ENCODE peak calls at places on chromosomes 1 and 21, in nine cellular contexts. V is pancreas; Q is keratinocyte; L is testis; F is CD4-positive, alpha-beta memory T cell; M is MM.1S; B is prostate gland; D is trophoblast cell; X is cardiac muscle cell. U is an unnamed sample. For H3K4me1, the result is how much of the 10 kb centered on the place peaks cover.

GRCh38 chr1:155977607-155978324 is 581 bp downstream of the ARHGEF2 start:
- DNase-seq in D (peak), X (peak), Q (no peak), M (peak), F (peak), V (no peak), L (peak), B (peak), U (no peak)

GRCh38 chr1:161080391-161081150 is 8.8 kb downstream of the NECTIN4 start:
- DNase-seq in F (no peak), L (no peak), D (peak), M (no peak), Q (no peak), B (no peak), X (no peak), V (no peak), U (no peak)

GRCh38 chr1:52677407-52677806 is 20.7 kb downstream of the COA7 start:
- DNase-seq in L (no peak), B (no peak), D (no peak), V (no peak), Q (no peak), F (no peak), X (no peak), M (no peak), U (no peak)

GRCh38 chr1:184075040-184076029 is 23.8 kb downstream of the TSEN15 start:
- DNase-seq in B (peak), D (peak), Q (no peak), V (peak), L (peak), M (peak), F (no peak), X (peak), U (no peak)

GRCh38 chr1:244092293-244093264 is 41.5 kb downstream of the ZBTB18 start:
- DNase-seq in X (no peak), F (no peak), V (no peak), M (no peak), D (no peak), L (no peak), Q (no peak), B (no peak), U (no peak)

GRCh38 chr1:223870617-223871574 is 25.1 kb upstream of the TP53BP2 start:
- DNase-seq in X (peak), D (peak), B (no peak), Q (no peak), V (no peak), F (no peak), L (no peak), M (no peak), U (peak)

GRCh38 chr1:156642265-156643185 is 608 bp downstream of the BCAN start:
- DNase-seq in D (no peak), M (no peak), X (peak), L (no peak), F (no peak), B (no peak), Q (no peak), V (no peak), U (no peak)

GRCh38 chr1:229412056-229412455 is 21.8 kb downstream of the ACTA1 start:
- DNase-seq in X (no peak), D (peak), B (no peak), Q (no peak), V (no peak), F (no peak), M (no peak), L (no peak), U (no peak)

GRCh38 chr21:38042246-38042645 is 126.0 kb upstream of the KCNJ6 start:
- DNase-seq in M (no peak), D (no peak), Q (no peak), V (no peak), X (no peak), F (no peak), B (no peak), L (no peak), U (no peak)

GRCh38 chr1:7146710-7147109 is 361.5 kb downstream of the CAMTA1 start:
- DNase-seq in L (no peak), Q (no peak), B (no peak), F (no peak), X (no peak), V (no peak), D (no peak), M (no peak), U (no peak)

GRCh38 chr1:201119206-201119814 is 7.1 kb upstream of the CACNA1S start:
- DNase-seq in B (no peak), F (peak), M (peak), Q (no peak), X (peak), L (peak), V (no peak), D (peak), U (no peak)

GRCh38 chr21:18602711-18603110 is 199.1 kb upstream of the TMPRSS15 start:
- DNase-seq in B (no peak), V (no peak), D (no peak), X (no peak), L (no peak), Q (no peak), F (no peak), M (peak), U (no peak)

GRCh38 chr1:246624091-246624490 is 57.8 kb downstream of the CNST start:
- DNase-seq in X (no peak), B (no peak), V (no peak), D (no peak), M (no peak), Q (no peak), F (no peak), L (no peak), U (no peak)

GRCh38 chr21:42031241-42031640 is 21.1 kb upstream of the ZBTB21 start:
- DNase-seq in X (no peak), D (no peak), V (no peak), L (no peak), B (no peak), Q (no peak), F (no peak), M (peak), U (no peak)

GRCh38 chr1:160399544-160400283 is 650 bp upstream of the VANGL2 start:
- DNase-seq in V (no peak), L (no peak), M (peak), X (no peak), Q (no peak), B (no peak), F (no peak), D (no peak), U (no peak)

GRCh38 chr21:45129231-45129923 is 55.0 kb downstream of the ADARB1 start:
- DNase-seq in X (peak), L (no peak), F (no peak), V (no peak), M (no peak), Q (peak), D (peak), B (no peak), U (no peak)

GRCh38 chr1:183736391-183736790 is 68.5 kb upstream of the RGL1 start:
- DNase-seq in F (no peak), L (no peak), B (no peak), M (no peak), X (no peak), V (no peak), D (peak), Q (no peak), U (no peak)

GRCh38 chr1:43875327-43875726 is 58.3 kb upstream of the ARTN start:
- DNase-seq in F (no peak), Q (no peak), L (no peak), X (no peak), M (no peak), B (no peak), D (peak), V (no peak), U (no peak)

GRCh38 chr1:246302251-246302625 is 204.8 kb downstream of the SMYD3 start:
- DNase-seq in Q (no peak), V (no peak), L (no peak), M (no peak), F (no peak), X (no peak), B (no peak), D (peak), U (no peak)

GRCh38 chr1:112344754-112345423 is 51.1 kb upstream of the CTTNBP2NL start:
- DNase-seq in M (no peak), L (no peak), V (no peak), F (peak), B (no peak), Q (no peak), X (no peak), D (no peak), U (no peak)

GRCh38 chr1:207789386-207789785 is 37.5 kb downstream of the CD46 start:
- DNase-seq in M (no peak), B (no peak), F (no peak), X (no peak), D (no peak), Q (no peak), V (no peak), L (no peak), U (no peak)
- H3K4me3 ChIP-seq in M (no peak), B (no peak), F (no peak), X (no peak), D (no peak), Q (no peak), V (no peak), L (no peak), U (no peak)

DNA sequence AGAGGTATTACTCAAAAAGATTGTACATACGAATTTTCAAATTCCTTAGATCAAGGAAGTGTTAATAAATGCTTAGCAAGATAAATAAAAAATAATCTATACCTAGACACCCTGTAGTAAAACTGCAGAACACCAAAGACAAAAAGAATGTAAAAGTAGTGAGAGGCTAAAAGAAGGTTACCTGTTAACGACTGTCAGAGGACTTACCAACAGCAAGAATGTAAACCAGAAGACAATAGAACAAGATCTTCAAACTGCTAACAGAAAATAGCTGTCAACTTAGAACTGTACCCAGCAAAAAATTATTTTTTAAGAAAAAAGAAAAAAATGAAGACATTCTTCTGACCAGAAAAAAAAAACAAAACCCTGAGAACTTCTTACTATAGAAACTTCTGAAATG is 51.2 kb downstream of the CD2 start:
- DNase-seq in B (no peak), V (no peak), X (no peak), F (no peak), M (no peak), L (no peak), Q (no peak), D (no peak), U (no peak)
- H3K4me1 ChIP-seq in B (under half), V (under half), X (under half), F (half or more), M (under half), L (under half), Q (under half), D (under half), U (under half)

GRCh38 chr1:27100797-27101491 is 54.0 kb downstream of the SLC9A1 start:
- DNase-seq in X (no peak), B (no peak), D (no peak), F (no peak), M (no peak), V (no peak), Q (no peak), L (no peak), U (no peak)

GRCh38 chr1:27099904-27100796 is 54.8 kb downstream of the SLC9A1 start:
- DNase-seq in Q (no peak), X (no peak), D (no peak), M (no peak), B (no peak), L (peak), V (no peak), F (no peak), U (no peak)

GRCh38 chr1:27098447-27099153 is 56.3 kb downstream of the SLC9A1 start:
- DNase-seq in Q (no peak), X (no peak), F (no peak), L (no peak), M (no peak), B (no peak), V (no peak), D (no peak), U (peak)

GRCh38 chr1:27099154-27099903 is 55.6 kb downstream of the SLC9A1 start:
- DNase-seq in L (peak), F (no peak), V (no peak), M (no peak), Q (no peak), X (peak), D (peak), B (no peak), U (peak)

DNA sequence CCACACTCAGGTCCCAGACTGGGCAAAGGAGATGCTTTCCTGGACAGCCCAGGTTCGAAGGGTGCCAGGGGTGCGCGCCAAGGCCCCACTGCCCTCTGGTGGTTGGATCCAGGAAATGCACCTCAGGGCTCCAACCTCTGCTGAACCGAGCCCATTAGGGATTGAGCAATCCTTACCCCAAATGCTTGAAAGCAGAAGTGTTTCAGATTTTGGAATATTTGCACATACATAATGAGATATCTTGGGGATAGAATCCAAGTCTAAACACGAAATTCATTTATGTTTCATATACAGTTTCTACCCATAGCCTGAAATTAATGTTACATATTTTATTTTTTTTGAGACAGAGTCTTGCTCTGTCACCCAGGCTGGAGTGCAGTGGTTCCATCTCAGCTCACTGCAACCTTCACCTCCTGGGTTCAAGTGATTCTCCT is 57.4 kb downstream of the SLC9A1 start:
- DNase-seq in X (peak), V (peak), L (peak), Q (peak), F (peak), D (peak), M (peak), B (peak), U (peak)
- H3K27ac ChIP-seq in X (no peak), V (no peak), L (no peak), Q (no peak), F (no peak), D (no peak), M (no peak), B (no peak), U (peak)

GRCh38 chr1:27233677-27234053 is 767 bp upstream of the WDTC1 start:
- DNase-seq in L (peak), D (peak), M (no peak), B (peak), F (peak), X (no peak), Q (no peak), V (peak), U (no peak)

GRCh38 chr1:27238032-27238431 is 3.6 kb downstream of the WDTC1 start:
- DNase-seq in Q (no peak), B (no peak), F (no peak), M (no peak), X (no peak), V (no peak), D (peak), L (no peak), U (no peak)

GRCh38 chr1:27237112-27237511 is 2.7 kb downstream of the WDTC1 start:
- DNase-seq in B (no peak), D (no peak), L (no peak), Q (no peak), M (no peak), X (no peak), V (no peak), F (no peak), U (no peak)

GRCh38 chr1:27234054-27234882 is at the start of gene WDTC1:
- DNase-seq in B (peak), F (peak), Q (peak), L (peak), D (peak), V (peak), X (peak), M (peak), U (peak)

DNA sequence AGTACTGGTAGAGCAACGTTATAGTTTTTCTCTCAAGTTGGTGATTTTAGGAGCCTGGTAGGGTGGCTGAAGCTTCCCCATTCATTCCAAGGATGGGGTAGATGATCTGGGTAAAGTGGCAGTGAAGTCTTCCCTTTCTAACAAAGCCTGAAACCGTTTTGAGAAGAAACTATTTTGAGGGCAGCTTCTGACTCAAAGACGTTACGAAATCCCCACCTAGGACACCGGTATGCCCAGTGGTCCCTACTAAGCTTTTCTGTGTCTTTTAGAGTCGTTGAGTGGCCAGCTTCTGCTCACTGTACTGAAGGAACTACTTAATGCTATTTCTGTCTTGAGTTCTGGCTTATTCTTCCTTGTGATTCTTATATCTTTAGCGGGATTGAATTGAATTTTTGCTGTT is 1.4 kb downstream of the WDTC1 start:
- DNase-seq in L (no peak), X (no peak), M (no peak), Q (no peak), B (no peak), F (no peak), V (no peak), D (peak), U (no peak)
- H3K4me3 ChIP-seq in L (no peak), X (peak), M (peak), Q (peak), B (peak), F (peak), V (no peak), D (no peak), U (peak)

GRCh38 chr1:21291184-21291583 is 921 bp upstream of the ECE1 start:
- DNase-seq in B (no peak), L (no peak), M (no peak), X (no peak), Q (no peak), V (no peak), F (no peak), D (no peak), U (no peak)

GRCh38 chr1:21289127-21289526 is 1.1 kb downstream of the ECE1 start:
- DNase-seq in B (no peak), Q (no peak), X (no peak), V (no peak), M (no peak), L (no peak), D (no peak), F (no peak), U (no peak)

GRCh38 chr1:21287905-21288514 is 2.3 kb downstream of the ECE1 start:
- DNase-seq in L (no peak), Q (no peak), M (no peak), D (no peak), F (no peak), V (no peak), B (no peak), X (no peak), U (no peak)

GRCh38 chr1:21290546-21290944 is 282 bp upstream of the ECE1 start:
- DNase-seq in Q (no peak), X (no peak), M (peak), V (no peak), D (no peak), L (no peak), B (no peak), F (no peak), U (no peak)

DNA sequence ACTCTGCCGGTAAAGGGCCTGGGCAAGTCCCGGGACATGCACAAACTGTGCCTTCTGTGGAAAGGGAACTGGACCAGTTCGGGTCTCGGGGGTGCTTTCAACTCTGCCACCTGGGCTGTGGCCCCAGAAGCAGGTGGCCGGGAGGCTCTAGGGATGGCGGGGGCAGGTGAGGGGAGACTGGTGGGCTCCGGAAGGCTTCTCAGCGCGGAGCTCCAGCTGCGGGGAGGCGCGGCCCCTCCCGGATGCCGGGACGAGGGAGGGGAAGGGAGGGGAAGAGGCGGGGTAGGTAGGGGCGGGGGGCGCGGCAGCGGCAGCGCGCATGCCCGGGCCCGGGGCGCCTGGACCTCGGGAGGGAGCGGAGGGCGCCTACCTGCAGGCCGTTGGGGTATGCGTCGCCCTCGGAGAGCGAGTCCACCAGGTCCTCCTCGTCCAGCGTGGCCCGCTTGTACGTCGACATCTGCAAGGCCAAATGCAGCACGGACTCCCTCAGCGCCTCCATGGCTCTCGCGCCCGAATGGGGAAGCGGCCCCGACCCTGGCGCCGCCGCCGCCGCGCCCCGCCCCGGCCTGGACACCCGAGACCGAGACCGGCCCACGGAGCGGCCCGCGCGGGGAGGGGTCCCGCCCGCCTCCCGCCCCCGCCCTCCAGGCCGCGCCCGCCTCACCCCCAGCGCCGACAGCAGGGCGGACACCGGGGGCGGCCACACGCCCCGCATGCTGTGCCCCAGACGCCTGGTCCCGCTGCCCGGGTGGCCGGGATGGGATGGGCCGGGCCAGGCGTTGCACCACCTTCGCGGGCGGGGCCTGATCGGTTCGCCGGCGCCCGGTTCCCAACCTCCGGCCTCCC is at the start of gene ECE1:
- DNase-seq in M (peak), Q (no peak), L (peak), V (no peak), B (no peak), F (peak), D (peak), X (peak), U (peak)
- H3K4me1 ChIP-seq in M (under half), Q (under half), L (under half), V (under half), B (under half), F (half or more), D (under half), X (under half), U (half or more)

DNA sequence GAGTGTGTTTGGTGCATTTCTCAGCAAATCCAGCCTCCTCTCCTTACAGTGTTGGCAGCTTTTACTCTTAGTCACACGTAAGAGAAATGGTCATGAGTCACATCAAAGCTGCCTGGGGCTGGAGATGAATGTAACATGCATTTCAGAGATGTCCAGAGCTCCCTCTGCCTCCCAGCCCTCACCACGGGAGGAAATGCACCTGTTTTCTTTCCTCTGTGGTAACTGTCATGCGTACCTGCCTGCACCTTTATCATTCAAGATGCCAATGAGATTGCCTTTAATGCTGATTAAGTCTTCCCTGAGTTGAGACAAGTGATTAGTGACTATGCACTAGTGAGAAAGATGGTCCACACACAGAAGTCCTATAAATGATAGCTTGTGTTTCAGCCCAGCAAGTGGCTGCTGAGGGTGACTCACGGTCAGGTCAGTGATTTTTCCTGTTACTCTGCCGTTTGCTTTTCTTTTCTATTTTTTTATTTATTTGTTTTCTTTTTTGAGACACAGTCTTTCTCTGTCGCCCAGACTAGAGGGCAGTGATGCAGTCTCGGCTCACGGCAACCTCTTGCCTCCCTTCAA is 277.3 kb upstream of the FMN2 start:
- DNase-seq in L (no peak), B (no peak), Q (no peak), X (no peak), V (no peak), D (peak), M (peak), F (no peak), U (no peak)
- H3K27ac ChIP-seq in L (no peak), B (no peak), Q (no peak), X (no peak), V (no peak), D (peak), M (peak), F (no peak), U (no peak)

GRCh38 chr1:64505232-64505943 is 35.5 kb downstream of the CACHD1 start:
- DNase-seq in B (no peak), D (peak), V (peak), L (peak), F (peak), X (peak), M (peak), Q (no peak), U (peak)

GRCh38 chr1:64507897-64508296 is 38.0 kb downstream of the CACHD1 start:
- DNase-seq in B (no peak), Q (no peak), V (no peak), L (no peak), F (no peak), D (no peak), X (no peak), M (no peak), U (no peak)

GRCh38 chr1:64511054-64511453 is 41.1 kb downstream of the CACHD1 start:
- DNase-seq in L (no peak), B (no peak), M (no peak), D (no peak), F (no peak), X (no peak), V (no peak), Q (no peak), U (no peak)

GRCh38 chr1:64505944-64506658 is 36.2 kb downstream of the CACHD1 start:
- DNase-seq in D (peak), Q (no peak), L (peak), F (peak), V (peak), B (no peak), X (no peak), M (no peak), U (peak)

GRCh38 chr1:64508521-64509096 is 38.7 kb downstream of the CACHD1 start:
- DNase-seq in Q (no peak), D (no peak), X (no peak), B (no peak), L (no peak), F (no peak), M (no peak), V (no peak), U (no peak)
- H3K4me3 ChIP-seq in Q (no peak), D (no peak), X (no peak), B (no peak), L (no peak), F (no peak), M (no peak), V (no peak), U (no peak)